ENCODE peak calls at places on chromosomes 6 and 20, in five cellular contexts. T, X, L, O and Z are unnamed samples.

GRCh38 chr6:108114861-108115597 is 40.5 kb upstream of the OSTM1 start:
- DNase-seq in T (no peak), X (peak), L (peak), O (peak), Z (no peak)

GRCh38 chr6:31871068-31871659 is 7.6 kb downstream of the SLC44A4 start:
- DNase-seq in T (no peak), X (no peak), L (no peak), O (peak), Z (no peak)

GRCh38 chr6:26754212-26754611 is 94.7 kb upstream of the ZNF322 start:
- DNase-seq in T (no peak), X (no peak), L (no peak), O (no peak), Z (no peak)

GRCh38 chr6:55886185-55886836 is 10.9 kb upstream of the BMP5 start:
- DNase-seq in T (no peak), X (no peak), L (no peak), O (peak), Z (no peak)

GRCh38 chr20:23889775-23890187 is 10.2 kb upstream of the CST5 start:
- DNase-seq in T (peak), X (peak), L (peak), O (peak), Z (no peak)

GRCh38 chr6:161242779-161243693 is 30.8 kb downstream of the AGPAT4 start:
- DNase-seq in T (no peak), X (no peak), L (no peak), O (peak), Z (no peak)

GRCh38 chr6:136693090-136693489 is 99.2 kb downstream of the MAP3K5 start:
- DNase-seq in T (no peak), X (no peak), L (no peak), O (no peak), Z (no peak)

GRCh38 chr20:50242863-50243609 is 52.4 kb downstream of the CEBPB start:
- DNase-seq in T (no peak), X (peak), L (no peak), O (no peak), Z (no peak)

GRCh38 chr20:29689411-29690225 is 1567.8 kb upstream of the DEFB115 start:
- DNase-seq in T (no peak), X (no peak), L (peak), O (no peak), Z (peak)

GRCh38 chr20:363319-364078 is 16.6 kb downstream of the NRSN2 start:
- DNase-seq in T (no peak), X (no peak), L (no peak), O (no peak), Z (no peak)

GRCh38 chr6:379367-380181 is 12.0 kb upstream of the IRF4 start:
- DNase-seq in T (no peak), X (no peak), L (no peak), O (no peak), Z (peak)

DNA sequence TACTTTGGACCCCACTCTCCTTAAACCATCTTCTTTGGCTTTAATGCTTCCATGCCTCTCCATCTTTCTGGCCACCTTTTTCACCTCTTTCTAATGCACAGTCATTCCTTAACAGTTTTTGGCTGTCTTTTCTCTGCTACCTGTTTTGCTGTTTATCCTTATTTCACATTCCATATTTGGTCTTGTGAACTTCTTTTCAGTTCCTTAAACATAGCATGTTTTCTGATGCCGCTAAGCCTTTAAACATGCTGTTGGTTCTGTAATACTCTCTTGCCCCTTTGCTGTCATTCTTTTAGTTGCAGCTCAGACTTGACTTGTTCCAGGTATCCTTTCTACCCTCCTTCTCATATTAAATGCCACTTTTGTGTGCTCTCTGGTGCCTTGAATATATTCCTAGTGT is 35.8 kb downstream of the TOP1 start:
- DNase-seq in T (no peak), X (no peak), L (no peak), O (no peak), Z (no peak)
- TF ChIP-seq CTCF in T (no peak), X (no peak), L (no peak), O (no peak), Z (no peak)

DNA sequence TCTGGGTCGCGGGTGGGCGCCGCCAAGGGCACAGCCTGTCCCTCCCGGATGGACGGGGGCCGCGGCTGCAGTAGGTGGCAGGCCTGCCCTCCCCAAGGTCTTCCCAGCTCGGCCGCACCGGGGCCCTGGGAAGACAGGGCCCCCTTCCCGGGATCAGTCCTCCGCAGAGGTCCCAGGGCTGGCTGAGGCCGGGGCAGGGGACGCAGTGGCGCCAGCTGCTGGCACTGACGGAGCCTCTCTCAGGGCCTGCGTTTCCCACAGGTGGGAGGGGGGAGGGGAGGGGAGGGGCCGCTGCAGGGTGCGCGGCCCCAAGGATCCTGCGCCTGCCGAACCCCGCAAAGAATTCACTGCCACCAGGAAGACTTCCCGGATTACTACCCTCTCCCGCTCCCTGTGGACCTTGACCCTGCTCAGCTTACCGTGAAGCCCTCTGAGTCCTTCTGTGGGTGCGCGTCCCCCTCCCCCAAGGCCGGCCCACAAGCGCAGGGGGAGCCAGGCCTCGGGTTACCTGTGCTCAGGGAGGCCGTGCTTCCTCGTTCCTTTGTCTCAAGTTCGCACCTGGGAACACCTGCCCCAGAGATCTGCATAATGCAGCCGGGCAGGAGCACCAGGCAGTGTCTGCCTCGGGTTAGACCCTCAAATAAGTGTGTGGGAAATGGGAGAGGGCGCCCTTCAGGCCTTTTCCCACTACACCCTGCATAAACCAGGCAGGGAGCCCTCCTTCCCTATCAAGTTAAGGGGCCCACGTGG is 5.1 kb downstream of the LZTS3 start:
- DNase-seq in T (no peak), X (peak), L (no peak), O (no peak), Z (no peak)
- TF ChIP-seq CTCF in T (peak), X (no peak), L (no peak), O (no peak), Z (no peak)

GRCh38 chr6:29602564-29603361 is 17.8 kb downstream of the OR2H2 start:
- DNase-seq in T (no peak), X (no peak), L (no peak), O (no peak), Z (no peak)
- TF ChIP-seq CTCF in T (no peak), X (no peak), L (no peak), O (no peak), Z (peak)

GRCh38 chr20:9051508-9051907 is 17.4 kb upstream of the PLCB4 start:
- DNase-seq in T (peak), X (no peak), L (no peak), O (peak), Z (no peak)
- TF ChIP-seq CTCF in T (no peak), X (no peak), L (no peak), O (no peak), Z (no peak)

DNA sequence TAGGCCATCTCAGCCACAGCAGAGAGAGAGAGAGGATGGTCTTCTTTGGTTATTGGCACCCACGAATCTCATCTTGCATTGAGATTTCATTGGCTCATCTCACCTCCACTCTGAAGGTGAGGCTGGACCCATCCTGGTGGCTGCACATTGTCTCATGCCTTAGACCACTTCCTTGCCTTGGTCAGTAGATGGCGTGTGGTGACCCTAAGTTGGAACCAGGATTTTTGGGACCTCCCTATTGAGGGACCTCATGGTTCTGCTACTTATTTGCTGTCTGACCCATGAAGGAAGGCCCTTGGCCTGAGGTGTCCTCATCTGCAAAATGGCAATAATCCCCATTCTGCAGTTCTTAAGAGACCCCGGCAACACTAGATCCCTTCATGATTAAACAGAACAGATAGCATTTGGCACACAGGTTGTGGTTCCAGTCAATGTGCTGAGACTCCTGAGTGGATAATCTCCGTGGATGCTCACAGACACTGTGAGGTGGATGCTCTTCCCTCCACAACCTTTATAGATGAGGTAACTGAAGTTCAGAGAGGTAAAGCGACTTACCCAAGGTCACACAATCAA is 21.5 kb upstream of the AAR2 start:
- DNase-seq in T (no peak), X (no peak), L (no peak), O (peak), Z (no peak)
- TF ChIP-seq CTCF in T (peak), X (no peak), L (peak), O (peak), Z (peak)

DNA sequence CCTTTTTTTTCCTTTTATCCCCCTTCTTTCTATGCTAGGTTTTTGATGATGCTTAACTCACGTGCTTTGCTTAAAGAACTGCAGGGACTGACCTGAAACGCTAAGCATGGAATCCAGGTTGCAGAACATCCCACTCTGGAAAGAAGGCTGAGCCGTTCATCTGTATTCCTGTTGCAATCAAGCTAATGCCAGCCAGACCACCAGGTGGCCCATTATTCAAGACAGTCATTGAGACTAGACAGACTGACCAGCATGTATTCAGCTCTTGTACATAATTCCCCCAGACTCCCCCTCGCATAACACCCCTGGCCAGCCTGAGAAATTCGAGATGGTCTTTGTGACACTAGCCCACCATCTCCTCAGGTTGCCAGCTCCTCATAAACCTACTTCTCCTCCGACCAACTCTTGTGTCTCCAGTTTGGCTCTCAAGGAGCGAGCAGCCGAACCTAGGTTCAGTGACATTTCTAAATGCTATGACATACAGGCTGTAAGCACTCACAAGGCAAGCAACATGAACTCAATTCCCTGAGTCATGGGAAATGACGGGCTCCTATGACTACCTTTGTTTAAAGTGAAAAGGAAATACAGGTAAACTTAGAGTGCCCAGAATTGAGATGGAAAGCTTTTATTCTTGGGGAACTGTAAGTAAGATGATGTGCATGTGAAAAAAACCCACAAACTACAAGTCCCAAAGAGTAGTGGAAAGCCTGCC is 309.3 kb upstream of the CDYL start:
- DNase-seq in T (no peak), X (no peak), L (no peak), O (peak), Z (no peak)
- TF ChIP-seq CTCF in T (peak), X (no peak), L (no peak), O (peak), Z (peak)

GRCh38 chr6:130365166-130366010 is 429 bp upstream of the TMEM200A start:
- DNase-seq in T (no peak), X (peak), L (peak), O (peak), Z (peak)
- TF ChIP-seq CTCF in T (peak), X (peak), L (peak), O (peak), Z (peak)